ENCODE peak calls at places on chromosomes 3 and 15, in six cellular contexts. S, D, I, H, Q and K are unnamed samples.

GRCh38 chr15:100340721-100341661 is 784 bp downstream of the ADAMTS17 start:
- DNase-seq in I (no peak), D (no peak), H (no peak), S (no peak), Q (no peak), K (no peak)

GRCh38 chr15:73994912-73995622 is 551 bp downstream of the PML start:
- DNase-seq in H (no peak), S (no peak), Q (no peak), I (no peak), D (peak), K (no peak)

GRCh38 chr15:65841121-65841930 is 28.0 kb upstream of the RAB11A start:
- DNase-seq in I (no peak), S (no peak), Q (no peak), H (no peak), D (peak), K (no peak)

GRCh38 chr3:196596355-196596754 is 27.9 kb downstream of the FBXO45 start:
- DNase-seq in I (no peak), Q (no peak), D (no peak), S (no peak), H (no peak), K (no peak)

GRCh38 chr3:65342084-65342683 is 654.4 kb upstream of the ADAMTS9 start:
- DNase-seq in Q (no peak), I (peak), H (peak), D (peak), S (peak), K (no peak)

GRCh38 chr3:74839591-74839990 is 225.1 kb upstream of the CNTN3 start:
- DNase-seq in Q (no peak), H (no peak), D (no peak), S (no peak), I (no peak), K (no peak)

GRCh38 chr3:132432639-132433038 is 15.3 kb downstream of the DNAJC13 start:
- DNase-seq in H (no peak), S (no peak), I (no peak), D (peak), Q (no peak), K (no peak)

GRCh38 chr3:107775958-107776357 is 253.2 kb downstream of the BBX start:
- DNase-seq in I (no peak), Q (no peak), S (no peak), H (no peak), D (no peak), K (no peak)

GRCh38 chr15:69629631-69630161 is 177.1 kb downstream of the RPLP1 start:
- DNase-seq in D (no peak), Q (no peak), S (no peak), H (no peak), I (no peak), K (no peak)

GRCh38 chr3:197083486-197083885 is 53.9 kb upstream of the MELTF start:
- DNase-seq in H (no peak), S (no peak), I (no peak), D (no peak), Q (no peak), K (no peak)

GRCh38 chr15:70244978-70245542 is 147.3 kb upstream of the TLE3 start:
- DNase-seq in D (no peak), H (no peak), I (no peak), S (no peak), Q (no peak), K (no peak)

GRCh38 chr3:162718697-162719096 is 1222.1 kb downstream of the OTOL1 start:
- DNase-seq in D (no peak), S (no peak), H (no peak), I (no peak), Q (no peak), K (no peak)

GRCh38 chr3:149535395-149535685 is 60.8 kb downstream of the TM4SF4 start:
- DNase-seq in I (no peak), Q (no peak), S (no peak), H (no peak), D (no peak), K (no peak)

GRCh38 chr3:140388525-140388924 is 289.3 kb upstream of the TRIM42 start:
- DNase-seq in D (no peak), Q (no peak), I (no peak), H (no peak), S (no peak), K (no peak)

GRCh38 chr15:40150163-40150925 is 10.5 kb upstream of the BUB1B start:
- DNase-seq in S (no peak), I (no peak), H (peak), D (no peak), Q (no peak), K (no peak)

GRCh38 chr3:181330821-181331563 is 341.5 kb upstream of the DNAJC19 start:
- DNase-seq in Q (no peak), D (no peak), I (no peak), S (no peak), H (no peak), K (no peak)

DNA sequence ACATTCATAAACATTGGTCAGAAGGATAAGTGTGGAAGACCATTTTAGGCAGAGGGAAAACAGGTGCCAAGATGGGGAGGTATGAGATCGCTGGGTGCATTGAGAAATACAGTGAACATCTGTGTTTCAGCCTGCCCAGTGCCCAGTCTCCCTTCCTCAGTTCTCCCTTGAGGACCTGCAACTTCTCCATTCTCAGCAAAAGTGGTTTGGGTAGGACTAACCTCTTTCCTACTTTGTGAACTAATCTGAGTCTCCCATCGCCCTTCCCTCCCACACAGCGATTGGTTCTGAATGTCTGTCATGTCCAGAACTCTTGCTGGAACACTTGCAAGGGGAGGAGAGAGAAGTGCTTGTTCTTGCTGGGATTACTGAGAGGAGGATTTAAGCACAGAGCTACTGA is 10.9 kb upstream of the CCNL1 start:
- DNase-seq in I (no peak), H (no peak), D (peak), Q (no peak), S (no peak), K (no peak)
- TF ChIP-seq POLR2A in I (no peak), H (no peak), D (no peak), Q (no peak), S (no peak), K (no peak)

DNA sequence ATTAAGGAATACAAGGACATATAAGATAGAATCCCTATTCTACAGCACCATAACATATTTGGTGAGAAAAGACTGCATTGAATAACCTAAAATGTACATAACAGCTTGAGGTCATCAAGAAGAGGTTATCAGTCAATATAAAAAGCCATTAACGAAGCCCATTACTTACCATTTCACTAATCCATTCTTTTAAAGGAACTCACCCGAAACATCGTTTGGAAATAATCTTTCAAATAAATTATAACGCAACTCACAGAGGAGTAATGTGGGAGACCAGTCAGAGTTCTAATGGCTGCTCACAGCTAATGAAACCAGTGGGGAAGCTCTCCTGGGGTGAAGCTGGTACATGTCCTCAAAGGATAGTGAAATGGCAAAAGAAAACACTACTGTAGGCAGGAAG is 188.4 kb downstream of the TBC1D5 start:
- DNase-seq in S (no peak), D (no peak), I (no peak), Q (no peak), H (no peak), K (no peak)
- TF ChIP-seq TAF1 in S (no peak), D (no peak), I (no peak), Q (no peak), H (no peak), K (no peak)

DNA sequence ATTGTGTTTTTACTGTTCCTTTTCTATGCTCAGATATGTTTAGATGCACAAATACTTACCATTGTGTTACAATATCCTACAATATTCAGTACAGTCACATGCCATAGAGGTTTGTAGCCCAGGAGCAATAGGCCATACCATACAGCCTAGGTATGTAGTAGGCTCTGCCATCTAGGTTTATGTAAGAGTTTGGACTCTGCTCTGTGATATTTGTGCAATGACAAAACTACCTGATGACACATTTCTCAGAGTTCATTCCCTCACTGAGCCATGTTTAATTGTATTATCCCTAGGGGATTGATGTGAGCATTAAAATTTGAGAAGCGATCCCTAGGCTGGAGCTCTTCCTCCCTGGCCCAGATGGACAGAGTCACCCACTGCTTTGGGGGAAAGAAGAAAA is 270.0 kb upstream of the PROK2 start:
- DNase-seq in Q (no peak), D (no peak), S (no peak), H (peak), I (no peak), K (no peak)
- TF ChIP-seq POLR2AphosphoS5 in Q (no peak), D (no peak), S (no peak), H (no peak), I (no peak), K (no peak)

GRCh38 chr15:43134157-43134637 is 811 bp downstream of the TMEM62 start:
- DNase-seq in Q (no peak), S (no peak), I (no peak), H (no peak), D (peak), K (no peak)

GRCh38 chr15:43135351-43135750 is 2.0 kb downstream of the TMEM62 start:
- DNase-seq in H (no peak), I (no peak), S (no peak), D (no peak), Q (no peak), K (no peak)

GRCh38 chr15:43127752-43128151 is 5.6 kb upstream of the TMEM62 start:
- DNase-seq in H (peak), I (no peak), S (no peak), Q (no peak), D (no peak), K (no peak)

GRCh38 chr15:43132830-43133428 is 457 bp upstream of the TMEM62 start:
- DNase-seq in S (no peak), I (no peak), Q (no peak), D (peak), H (no peak), K (no peak)

GRCh38 chr15:43133429-43134156 is at the start of gene TMEM62:
- DNase-seq in H (peak), Q (peak), S (peak), I (no peak), D (peak), K (peak)
- TF ChIP-seq POLR2A in H (peak), Q (peak), S (peak), I (peak), D (peak), K (peak)

GRCh38 chr3:145716519-145716918 is 444.5 kb downstream of the PLOD2 start:
- DNase-seq in Q (no peak), S (no peak), D (no peak), H (no peak), I (no peak), K (no peak)
- TF ChIP-seq TAF1 in Q (no peak), S (no peak), D (no peak), H (no peak), I (no peak), K (no peak)

DNA sequence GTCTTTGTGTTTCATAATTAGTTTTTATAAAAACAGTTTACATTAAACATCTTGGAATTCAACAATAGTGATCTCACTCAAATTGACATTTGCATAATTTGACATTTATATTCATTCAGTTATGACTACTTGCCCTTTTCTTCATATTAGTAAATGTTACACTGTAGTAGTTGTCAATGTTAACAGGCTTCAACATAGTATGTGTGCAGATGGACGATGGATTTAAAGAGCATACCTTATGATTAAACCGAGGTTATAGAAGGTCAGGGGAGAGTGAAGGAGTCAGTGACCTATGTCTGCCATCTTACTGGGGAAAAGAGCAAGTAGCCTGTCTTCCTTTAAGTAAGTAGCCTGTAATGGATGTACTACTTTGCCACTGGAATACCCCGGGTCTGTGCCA is 8.5 kb upstream of the CCNB2 start:
- DNase-seq in I (no peak), H (no peak), D (no peak), Q (no peak), S (no peak), K (no peak)
- TF ChIP-seq POLR2AphosphoS5 in I (no peak), H (no peak), D (no peak), Q (no peak), S (no peak), K (no peak)

DNA sequence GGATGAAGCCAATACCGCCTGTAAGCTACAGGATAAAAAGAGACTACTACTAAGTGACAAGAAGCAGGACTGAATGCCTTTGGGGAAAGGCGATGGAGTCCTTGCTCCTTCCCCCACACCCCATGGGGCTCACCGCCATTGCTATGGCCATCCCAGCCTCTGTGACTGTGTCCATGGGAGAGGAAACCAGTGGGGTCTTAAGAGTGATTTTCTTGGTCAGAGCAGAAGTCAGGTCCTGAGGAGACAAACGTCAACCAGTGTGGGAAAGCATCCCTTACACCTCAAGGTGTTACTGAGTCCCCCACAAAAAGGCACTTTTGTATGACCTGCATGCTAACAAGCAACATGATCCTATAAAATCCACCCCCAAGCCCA is 913 bp downstream of the IMPDH2 start:
- DNase-seq in S (no peak), I (no peak), H (no peak), Q (no peak), D (peak), K (no peak)
- TF ChIP-seq POLR2A in S (no peak), I (no peak), H (no peak), Q (no peak), D (no peak), K (no peak)